ENCODE peak calls at places on chromosomes 1 and 21, in nine cellular contexts. One of them, this sample, is unnamed.

GRCh38 chr1:151187205-151187604 is 2.8 kb downstream of the VPS72 start:
- DNase-seq in NCI-H774: no peak
- DNase-seq in pulmonary artery endothelial cell: no peak
- DNase-seq in Calu3: no peak
- DNase-seq in epithelial cell of proximal tubule: no peak
- DNase-seq in breast epithelium: no peak
- DNase-seq in GM20000: no peak
- DNase-seq in GM23338: no peak
- DNase-seq in activated naive CD4-positive, alpha-beta T cell: no peak
- DNase-seq in this sample: no peak

GRCh38 chr1:33152685-33153432 is 29.0 kb downstream of the TRIM62 start:
- DNase-seq in NCI-H774: no peak
- DNase-seq in pulmonary artery endothelial cell: no peak
- DNase-seq in Calu3: no peak
- DNase-seq in epithelial cell of proximal tubule: no peak
- DNase-seq in breast epithelium: peak
- DNase-seq in GM20000: no peak
- DNase-seq in GM23338: peak
- DNase-seq in activated naive CD4-positive, alpha-beta T cell: no peak
- DNase-seq in this sample: no peak

GRCh38 chr1:12232221-12232620 is 2.4 kb downstream of the VPS13D start:
- DNase-seq in NCI-H774: no peak
- DNase-seq in pulmonary artery endothelial cell: no peak
- DNase-seq in Calu3: no peak
- DNase-seq in epithelial cell of proximal tubule: no peak
- DNase-seq in breast epithelium: peak
- DNase-seq in GM20000: no peak
- DNase-seq in GM23338: no peak
- DNase-seq in activated naive CD4-positive, alpha-beta T cell: no peak
- DNase-seq in this sample: no peak

GRCh38 chr1:37892151-37893047 is 33.0 kb upstream of the MTF1 start:
- DNase-seq in NCI-H774: no peak
- DNase-seq in pulmonary artery endothelial cell: no peak
- DNase-seq in Calu3: no peak
- DNase-seq in epithelial cell of proximal tubule: no peak
- DNase-seq in breast epithelium: no peak
- DNase-seq in GM20000: no peak
- DNase-seq in GM23338: no peak
- DNase-seq in activated naive CD4-positive, alpha-beta T cell: no peak
- DNase-seq in this sample: no peak

GRCh38 chr1:151590961-151591360 is 20.9 kb upstream of the SNX27 start:
- DNase-seq in NCI-H774: no peak
- DNase-seq in pulmonary artery endothelial cell: no peak
- DNase-seq in Calu3: no peak
- DNase-seq in epithelial cell of proximal tubule: no peak
- DNase-seq in breast epithelium: no peak
- DNase-seq in GM20000: no peak
- DNase-seq in GM23338: no peak
- DNase-seq in activated naive CD4-positive, alpha-beta T cell: no peak
- DNase-seq in this sample: no peak

GRCh38 chr1:14255711-14256110 is 342.8 kb upstream of the KAZN start:
- DNase-seq in NCI-H774: no peak
- DNase-seq in pulmonary artery endothelial cell: no peak
- DNase-seq in Calu3: no peak
- DNase-seq in epithelial cell of proximal tubule: peak
- DNase-seq in breast epithelium: no peak
- DNase-seq in GM20000: no peak
- DNase-seq in GM23338: no peak
- DNase-seq in activated naive CD4-positive, alpha-beta T cell: no peak
- DNase-seq in this sample: no peak

GRCh38 chr1:87115317-87115885 is 201.0 kb downstream of the HS2ST1 start:
- DNase-seq in NCI-H774: no peak
- DNase-seq in pulmonary artery endothelial cell: no peak
- DNase-seq in Calu3: no peak
- DNase-seq in epithelial cell of proximal tubule: peak
- DNase-seq in breast epithelium: no peak
- DNase-seq in GM20000: no peak
- DNase-seq in GM23338: no peak
- DNase-seq in activated naive CD4-positive, alpha-beta T cell: no peak
- DNase-seq in this sample: no peak

GRCh38 chr21:26194811-26195251 is 24.3 kb upstream of the APP start:
- DNase-seq in NCI-H774: no peak
- DNase-seq in pulmonary artery endothelial cell: no peak
- DNase-seq in Calu3: no peak
- DNase-seq in epithelial cell of proximal tubule: no peak
- DNase-seq in breast epithelium: no peak
- DNase-seq in GM20000: no peak
- DNase-seq in GM23338: no peak
- DNase-seq in activated naive CD4-positive, alpha-beta T cell: no peak
- DNase-seq in this sample: no peak

GRCh38 chr21:44979687-44980561 is 40.1 kb downstream of the SLX9 start:
- DNase-seq in NCI-H774: no peak
- DNase-seq in pulmonary artery endothelial cell: no peak
- DNase-seq in Calu3: no peak
- DNase-seq in epithelial cell of proximal tubule: no peak
- DNase-seq in breast epithelium: no peak
- DNase-seq in GM20000: no peak
- DNase-seq in GM23338: no peak
- DNase-seq in activated naive CD4-positive, alpha-beta T cell: no peak
- DNase-seq in this sample: no peak

GRCh38 chr21:46065993-46066842 is 31.7 kb upstream of the COL6A2 start:
- DNase-seq in NCI-H774: no peak
- DNase-seq in pulmonary artery endothelial cell: no peak
- DNase-seq in Calu3: no peak
- DNase-seq in epithelial cell of proximal tubule: no peak
- DNase-seq in breast epithelium: no peak
- DNase-seq in GM20000: no peak
- DNase-seq in GM23338: no peak
- DNase-seq in activated naive CD4-positive, alpha-beta T cell: no peak
- DNase-seq in this sample: no peak

GRCh38 chr1:94919241-94920030 is 7.5 kb downstream of the CNN3 start:
- DNase-seq in NCI-H774: no peak
- DNase-seq in pulmonary artery endothelial cell: no peak
- DNase-seq in Calu3: no peak
- DNase-seq in epithelial cell of proximal tubule: no peak
- DNase-seq in breast epithelium: no peak
- DNase-seq in GM20000: no peak
- DNase-seq in GM23338: no peak
- DNase-seq in activated naive CD4-positive, alpha-beta T cell: no peak
- DNase-seq in this sample: no peak

GRCh38 chr1:197838836-197839235 is 63.6 kb upstream of the DENND1B start:
- DNase-seq in NCI-H774: no peak
- DNase-seq in pulmonary artery endothelial cell: peak
- DNase-seq in Calu3: no peak
- DNase-seq in epithelial cell of proximal tubule: peak
- DNase-seq in breast epithelium: no peak
- DNase-seq in GM20000: no peak
- DNase-seq in GM23338: no peak
- DNase-seq in activated naive CD4-positive, alpha-beta T cell: no peak
- DNase-seq in this sample: no peak

GRCh38 chr1:158819461-158820443 is 11.4 kb upstream of the MNDA start:
- DNase-seq in NCI-H774: no peak
- DNase-seq in pulmonary artery endothelial cell: no peak
- DNase-seq in Calu3: no peak
- DNase-seq in epithelial cell of proximal tubule: no peak
- DNase-seq in breast epithelium: no peak
- DNase-seq in GM20000: peak
- DNase-seq in GM23338: no peak
- DNase-seq in activated naive CD4-positive, alpha-beta T cell: no peak
- DNase-seq in this sample: no peak

GRCh38 chr1:207017615-207018559 is 14.7 kb downstream of the C1orf116 start:
- DNase-seq in NCI-H774: no peak
- DNase-seq in pulmonary artery endothelial cell: no peak
- DNase-seq in Calu3: no peak
- DNase-seq in epithelial cell of proximal tubule: no peak
- DNase-seq in breast epithelium: peak
- DNase-seq in GM20000: no peak
- DNase-seq in GM23338: no peak
- DNase-seq in activated naive CD4-positive, alpha-beta T cell: no peak
- DNase-seq in this sample: no peak

GRCh38 chr1:89672489-89673183 is 39.7 kb downstream of the LRRC8C start:
- DNase-seq in NCI-H774: no peak
- DNase-seq in pulmonary artery endothelial cell: no peak
- DNase-seq in Calu3: no peak
- DNase-seq in epithelial cell of proximal tubule: no peak
- DNase-seq in breast epithelium: no peak
- DNase-seq in GM20000: no peak
- DNase-seq in GM23338: no peak
- DNase-seq in activated naive CD4-positive, alpha-beta T cell: no peak
- DNase-seq in this sample: no peak

GRCh38 chr1:243628476-243628907 is 221.6 kb downstream of the AKT3 start:
- DNase-seq in NCI-H774: no peak
- DNase-seq in pulmonary artery endothelial cell: no peak
- DNase-seq in Calu3: no peak
- DNase-seq in epithelial cell of proximal tubule: no peak
- DNase-seq in breast epithelium: no peak
- DNase-seq in GM20000: no peak
- DNase-seq in GM23338: no peak
- DNase-seq in activated naive CD4-positive, alpha-beta T cell: no peak
- DNase-seq in this sample: no peak

GRCh38 chr1:29646161-29646775 is 409.9 kb downstream of the PTPRU start:
- DNase-seq in NCI-H774: no peak
- DNase-seq in pulmonary artery endothelial cell: no peak
- DNase-seq in Calu3: no peak
- DNase-seq in epithelial cell of proximal tubule: no peak
- DNase-seq in breast epithelium: no peak
- DNase-seq in GM20000: no peak
- DNase-seq in GM23338: no peak
- DNase-seq in activated naive CD4-positive, alpha-beta T cell: no peak
- DNase-seq in this sample: no peak

GRCh38 chr1:50976111-50976889 is 6.3 kb downstream of the CDKN2C start:
- DNase-seq in NCI-H774: peak
- DNase-seq in pulmonary artery endothelial cell: no peak
- DNase-seq in Calu3: peak
- DNase-seq in epithelial cell of proximal tubule: no peak
- DNase-seq in breast epithelium: no peak
- DNase-seq in GM20000: peak
- DNase-seq in GM23338: peak
- DNase-seq in activated naive CD4-positive, alpha-beta T cell: no peak
- DNase-seq in this sample: no peak

GRCh38 chr1:44090409-44091252 is 28.0 kb upstream of the KLF17 start:
- DNase-seq in NCI-H774: no peak
- DNase-seq in pulmonary artery endothelial cell: no peak
- DNase-seq in Calu3: no peak
- DNase-seq in epithelial cell of proximal tubule: no peak
- DNase-seq in breast epithelium: no peak
- DNase-seq in GM20000: no peak
- DNase-seq in GM23338: no peak
- DNase-seq in activated naive CD4-positive, alpha-beta T cell: no peak
- DNase-seq in this sample: no peak

GRCh38 chr1:208131631-208132286 is 112.4 kb downstream of the PLXNA2 start:
- DNase-seq in NCI-H774: no peak
- DNase-seq in pulmonary artery endothelial cell: no peak
- DNase-seq in Calu3: no peak
- DNase-seq in epithelial cell of proximal tubule: no peak
- DNase-seq in breast epithelium: no peak
- DNase-seq in GM20000: no peak
- DNase-seq in GM23338: no peak
- DNase-seq in activated naive CD4-positive, alpha-beta T cell: no peak
- DNase-seq in this sample: no peak

GRCh38 chr1:218674280-218674773 is 329.2 kb downstream of the TGFB2 start:
- DNase-seq in NCI-H774: no peak
- DNase-seq in pulmonary artery endothelial cell: peak
- DNase-seq in Calu3: peak
- DNase-seq in epithelial cell of proximal tubule: no peak
- DNase-seq in breast epithelium: no peak
- DNase-seq in GM20000: no peak
- DNase-seq in GM23338: peak
- DNase-seq in activated naive CD4-positive, alpha-beta T cell: no peak
- DNase-seq in this sample: no peak

GRCh38 chr1:40751802-40752201 is 31.8 kb upstream of the KCNQ4 start:
- DNase-seq in NCI-H774: no peak
- DNase-seq in pulmonary artery endothelial cell: no peak
- DNase-seq in Calu3: no peak
- DNase-seq in epithelial cell of proximal tubule: no peak
- DNase-seq in breast epithelium: no peak
- DNase-seq in GM20000: no peak
- DNase-seq in GM23338: no peak
- DNase-seq in activated naive CD4-positive, alpha-beta T cell: no peak
- DNase-seq in this sample: no peak

GRCh38 chr1:228794173-228794572 is 58.9 kb downstream of the RHOU start:
- DNase-seq in NCI-H774: no peak
- DNase-seq in pulmonary artery endothelial cell: no peak
- DNase-seq in Calu3: no peak
- DNase-seq in epithelial cell of proximal tubule: no peak
- DNase-seq in breast epithelium: no peak
- DNase-seq in GM20000: no peak
- DNase-seq in GM23338: no peak
- DNase-seq in activated naive CD4-positive, alpha-beta T cell: no peak
- DNase-seq in this sample: no peak

GRCh38 chr1:210001751-210002150 is 63.7 kb downstream of the SYT14 start:
- DNase-seq in NCI-H774: no peak
- DNase-seq in pulmonary artery endothelial cell: no peak
- DNase-seq in Calu3: no peak
- DNase-seq in epithelial cell of proximal tubule: no peak
- DNase-seq in breast epithelium: no peak
- DNase-seq in GM20000: no peak
- DNase-seq in GM23338: no peak
- DNase-seq in activated naive CD4-positive, alpha-beta T cell: no peak
- DNase-seq in this sample: no peak

GRCh38 chr1:45344491-45344890 is 4.3 kb upstream of the MUTYH start:
- DNase-seq in NCI-H774: no peak
- DNase-seq in pulmonary artery endothelial cell: no peak
- DNase-seq in Calu3: no peak
- DNase-seq in epithelial cell of proximal tubule: no peak
- DNase-seq in breast epithelium: no peak
- DNase-seq in GM20000: no peak
- DNase-seq in GM23338: no peak
- DNase-seq in activated naive CD4-positive, alpha-beta T cell: no peak
- DNase-seq in this sample: no peak

GRCh38 chr1:70142120-70142519 is 63.3 kb downstream of the LRRC40 start:
- DNase-seq in NCI-H774: no peak
- DNase-seq in pulmonary artery endothelial cell: no peak
- DNase-seq in Calu3: no peak
- DNase-seq in epithelial cell of proximal tubule: no peak
- DNase-seq in breast epithelium: no peak
- DNase-seq in GM20000: no peak
- DNase-seq in GM23338: peak
- DNase-seq in activated naive CD4-positive, alpha-beta T cell: no peak
- DNase-seq in this sample: no peak

GRCh38 chr21:41333752-41334151 is 17.2 kb downstream of the FAM3B start:
- DNase-seq in NCI-H774: no peak
- DNase-seq in pulmonary artery endothelial cell: no peak
- DNase-seq in Calu3: no peak
- DNase-seq in epithelial cell of proximal tubule: no peak
- DNase-seq in breast epithelium: no peak
- DNase-seq in GM20000: no peak
- DNase-seq in GM23338: no peak
- DNase-seq in activated naive CD4-positive, alpha-beta T cell: no peak
- DNase-seq in this sample: no peak

GRCh38 chr1:59043796-59044195 is 253.1 kb upstream of the FGGY start:
- DNase-seq in NCI-H774: no peak
- DNase-seq in pulmonary artery endothelial cell: no peak
- DNase-seq in Calu3: no peak
- DNase-seq in epithelial cell of proximal tubule: peak
- DNase-seq in breast epithelium: peak
- DNase-seq in GM20000: no peak
- DNase-seq in GM23338: no peak
- DNase-seq in activated naive CD4-positive, alpha-beta T cell: no peak
- DNase-seq in this sample: no peak

GRCh38 chr1:153343811-153344717 is 4.6 kb downstream of the PGLYRP4 start:
- DNase-seq in NCI-H774: no peak
- DNase-seq in pulmonary artery endothelial cell: no peak
- DNase-seq in Calu3: no peak
- DNase-seq in epithelial cell of proximal tubule: no peak
- DNase-seq in breast epithelium: no peak
- DNase-seq in GM20000: peak
- DNase-seq in GM23338: no peak
- DNase-seq in activated naive CD4-positive, alpha-beta T cell: no peak
- DNase-seq in this sample: no peak

This sample was measured in activated gamma-delta T cell.